ENCODE peak calls at places on chromosomes 11 and 22, in four cellular contexts. V is adrenal gland, K is A549, F is uterus. J is an unnamed sample.

GRCh38 chr11:77704029-77704428 is 66.4 kb upstream of the CLNS1A start:
- DNase-seq in V (no peak), K (no peak), F (no peak), J (no peak)

GRCh38 chr11:16946477-16947282 is 67.5 kb downstream of the PLEKHA7 start:
- DNase-seq in V (no peak), K (no peak), F (no peak), J (no peak)

GRCh38 chr11:74371269-74372039 is 26.8 kb downstream of the PGM2L1 start:
- DNase-seq in V (no peak), K (peak), F (no peak), J (no peak)

GRCh38 chr11:45091563-45092392 is 54.7 kb upstream of the PRDM11 start:
- DNase-seq in V (no peak), K (no peak), F (no peak), J (no peak)

GRCh38 chr11:94794287-94795168 is 26.4 kb downstream of the AMOTL1 start:
- DNase-seq in V (peak), K (no peak), F (peak), J (peak)

GRCh38 chr22:42799462-42800405 is 57.3 kb downstream of the ARFGAP3 start:
- DNase-seq in V (no peak), K (no peak), F (no peak), J (no peak)

GRCh38 chr22:31969789-31970489 is 25.6 kb downstream of the YWHAH start:
- DNase-seq in V (peak), K (peak), F (peak), J (peak)

GRCh38 chr11:78922886-78923625 is 348.4 kb upstream of the NARS2 start:
- DNase-seq in V (no peak), K (no peak), F (no peak), J (no peak)

GRCh38 chr11:89463381-89463780 is 27.8 kb downstream of the NOX4 start:
- DNase-seq in V (no peak), K (no peak), F (no peak), J (no peak)

GRCh38 chr22:22111267-22111751 is 128.7 kb upstream of the TOP3B start:
- DNase-seq in V (no peak), K (peak), F (no peak), J (no peak)

GRCh38 chr11:61474234-61474633 is 34.3 kb upstream of the LRRC10B start:
- DNase-seq in V (no peak), K (no peak), F (no peak), J (no peak)

GRCh38 chr11:128790200-128790599 is 76.9 kb downstream of the KCNJ1 start:
- DNase-seq in V (peak), K (no peak), F (no peak), J (no peak)

GRCh38 chr11:12693075-12693473 is 18.9 kb downstream of the TEAD1 start:
- DNase-seq in V (peak), K (no peak), F (peak), J (no peak)

GRCh38 chr11:111691731-111692130 is 74.5 kb downstream of the PPP2R1B start:
- DNase-seq in V (no peak), K (no peak), F (no peak), J (no peak)

GRCh38 chr11:57031541-57031940 is 42.8 kb downstream of the OR5AK2 start:
- DNase-seq in V (no peak), K (no peak), F (no peak), J (no peak)

GRCh38 chr11:19714387-19715363 is 2.0 kb downstream of the NAV2 start:
- DNase-seq in V (peak), K (no peak), F (peak), J (no peak)

GRCh38 chr22:35900483-35901168 is 128.0 kb downstream of the RBFOX2 start:
- DNase-seq in V (no peak), K (no peak), F (no peak), J (no peak)

GRCh38 chr11:46948378-46949131 is 12.0 kb downstream of the CSTPP1 start:
- DNase-seq in V (no peak), K (no peak), F (no peak), J (no peak)

GRCh38 chr11:68813778-68814177 is 27.9 kb downstream of the CPT1A start:
- DNase-seq in V (no peak), K (no peak), F (no peak), J (no peak)

GRCh38 chr11:10307411-10308207 is 2.7 kb downstream of the ADM start:
- DNase-seq in V (peak), K (peak), F (peak), J (peak)
- TF ChIP-seq POLR2A in V (no peak), K (peak), F (no peak), J (no peak)

GRCh38 chr11:72001834-72002591 is 3.3 kb downstream of the IL18BP start:
- DNase-seq in V (peak), K (no peak), F (no peak), J (no peak)
- TF ChIP-seq POLR2A in V (no peak), K (no peak), F (no peak), J (no peak)

DNA sequence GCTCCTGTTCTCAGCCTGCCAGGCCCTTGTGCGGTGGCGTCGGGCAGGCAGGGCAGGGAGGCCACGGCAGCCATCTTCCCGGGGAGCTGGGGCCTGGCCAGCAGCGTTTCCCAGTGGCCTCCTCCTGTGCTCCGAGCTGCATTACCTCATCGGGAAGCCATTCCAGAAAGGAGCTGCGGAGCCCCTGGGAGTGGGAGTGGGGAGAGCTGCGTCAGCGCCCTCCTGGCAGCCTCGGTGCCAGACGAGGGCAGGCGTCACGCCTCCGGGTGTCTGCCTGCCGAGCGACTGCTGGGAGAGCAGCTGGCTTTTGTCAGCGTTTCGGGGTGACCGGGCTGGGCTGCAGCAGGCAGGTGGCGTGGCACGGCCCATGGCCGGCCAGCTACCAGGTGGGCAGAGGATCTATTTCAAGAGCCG is 30.9 kb upstream of the WNT7B start:
- DNase-seq in V (no peak), K (no peak), F (peak), J (no peak)
- TF ChIP-seq POLR2A in V (no peak), K (no peak), F (peak), J (no peak)

GRCh38 chr11:8913961-8914660 is 3.1 kb downstream of the AKIP1 start:
- DNase-seq in V (peak), K (peak), F (peak), J (peak)

GRCh38 chr11:8910662-8911039 is 338 bp upstream of the AKIP1 start:
- DNase-seq in V (no peak), K (no peak), F (no peak), J (no peak)

GRCh38 chr11:8908099-8908498 is 2.9 kb upstream of the AKIP1 start:
- DNase-seq in V (no peak), K (no peak), F (no peak), J (no peak)

GRCh38 chr11:8914661-8915018 is 3.7 kb downstream of the AKIP1 start:
- DNase-seq in V (no peak), K (no peak), F (no peak), J (no peak)

DNA sequence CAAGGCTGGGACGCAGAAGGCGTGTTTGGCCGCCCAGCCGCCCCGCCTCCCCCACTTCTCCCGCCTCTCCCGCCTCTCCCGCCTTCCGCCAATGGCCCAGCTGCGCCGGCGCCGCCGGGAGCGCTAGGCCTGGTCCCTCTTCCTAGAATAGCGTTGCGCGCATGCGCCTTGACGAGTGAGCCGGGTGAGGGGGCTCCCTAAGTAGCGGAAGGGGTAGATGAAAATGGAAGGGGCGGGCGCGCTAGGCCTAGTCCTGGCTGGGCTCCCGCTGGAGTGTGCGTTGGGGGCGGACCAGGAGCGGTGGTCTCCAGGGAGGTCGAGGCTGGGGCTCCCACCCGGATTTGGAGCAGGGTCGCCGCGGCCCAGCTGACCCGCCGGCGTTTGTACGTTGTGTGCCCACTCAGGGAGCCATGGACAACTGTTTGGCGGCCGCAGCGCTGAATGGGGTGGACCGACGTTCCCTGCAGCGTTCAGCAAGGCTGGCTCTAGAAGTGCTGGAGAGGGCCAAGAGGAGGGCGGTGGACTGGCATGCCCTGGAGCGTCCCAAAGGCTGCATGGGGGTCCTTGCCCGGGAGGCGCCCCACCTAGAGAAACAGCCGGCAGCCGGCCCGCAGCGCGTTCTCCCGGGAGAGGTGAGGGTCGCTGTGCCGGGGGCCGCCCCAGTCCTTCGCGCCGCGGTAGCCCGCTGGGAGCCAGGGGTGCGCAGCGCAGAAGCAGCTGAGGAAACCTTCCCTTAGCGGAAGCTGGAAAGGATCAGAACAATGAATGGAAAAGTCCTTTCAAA is at the start of gene AKIP1:
- DNase-seq in V (peak), K (peak), F (peak), J (peak)
- TF ChIP-seq POLR2A in V (peak), K (peak), F (peak), J (peak)

J was measured in erythroblast.